ENCODE peak calls at places on chromosomes 16 and 17, in eight cellular contexts. M is mucosa of descending colon, A is kidney epithelial cell, R is fibroblast of mammary gland, Z is body of pancreas, U is BJ, P is H7, V is heart right ventricle. C is an unnamed sample.

GRCh38 chr16:65372171-65372570 is 250.3 kb upstream of the CDH11 start:
- DNase-seq in M (no peak), A (no peak), R (no peak), Z (no peak), U (no peak), P (no peak), V (no peak), C (no peak)

GRCh38 chr17:76725580-76726230 is 701 bp downstream of the JMJD6 start:
- DNase-seq in M (peak), A (no peak), R (no peak), Z (peak), U (no peak), P (no peak), V (peak), C (no peak)

GRCh38 chr17:57834146-57834741 is 15.6 kb downstream of the MRPS23 start:
- DNase-seq in M (no peak), A (peak), R (peak), Z (peak), U (no peak), P (peak), V (no peak), C (no peak)

GRCh38 chr16:89764711-89765201 is 43.4 kb downstream of the ZNF276 start:
- DNase-seq in M (peak), A (no peak), R (no peak), Z (peak), U (no peak), P (peak), V (peak), C (no peak)

GRCh38 chr17:17628388-17629008 is 37.0 kb upstream of the PEMT start:
- DNase-seq in M (peak), A (no peak), R (no peak), Z (no peak), U (no peak), P (peak), V (no peak), C (no peak)

GRCh38 chr17:49859991-49860953 is 12.4 kb upstream of the TAC4 start:
- DNase-seq in M (no peak), A (no peak), R (peak), Z (no peak), U (no peak), P (peak), V (no peak), C (no peak)

GRCh38 chr16:85375282-85375681 is 237.8 kb upstream of the GSE1 start:
- DNase-seq in M (no peak), A (no peak), R (no peak), Z (no peak), U (no peak), P (no peak), V (no peak), C (no peak)

GRCh38 chr17:15409721-15410247 is 57.6 kb downstream of the CDRT4 start:
- DNase-seq in M (no peak), A (peak), R (peak), Z (peak), U (peak), P (no peak), V (no peak), C (peak)

GRCh38 chr16:11087691-11088431 is 143.5 kb downstream of the CLEC16A start:
- DNase-seq in M (no peak), A (no peak), R (no peak), Z (no peak), U (no peak), P (peak), V (no peak), C (no peak)

GRCh38 chr17:65532491-65532890 is 29.0 kb downstream of the AXIN2 start:
- DNase-seq in M (no peak), A (no peak), R (no peak), Z (no peak), U (no peak), P (peak), V (no peak), C (no peak)

GRCh38 chr17:48878920-48879898 is 13.4 kb upstream of the ATP5MC1 start:
- DNase-seq in M (no peak), A (peak), R (peak), Z (peak), U (no peak), P (peak), V (peak), C (peak)

GRCh38 chr17:27565874-27566672 is 64.9 kb upstream of the LGALS9 start:
- DNase-seq in M (no peak), A (no peak), R (no peak), Z (no peak), U (no peak), P (no peak), V (no peak), C (no peak)

GRCh38 chr17:77376795-77377751 is 236.3 kb downstream of the SEC14L1 start:
- DNase-seq in M (no peak), A (no peak), R (no peak), Z (peak), U (no peak), P (no peak), V (no peak), C (no peak)

GRCh38 chr17:68248199-68248825 is 469 bp downstream of the AMZ2 start:
- DNase-seq in M (no peak), A (no peak), R (peak), Z (peak), U (no peak), P (no peak), V (no peak), C (no peak)

GRCh38 chr16:86025706-86026105 is 126.7 kb downstream of the IRF8 start:
- DNase-seq in M (no peak), A (no peak), R (no peak), Z (no peak), U (no peak), P (no peak), V (no peak), C (no peak)

GRCh38 chr16:20997147-20997546 is 96.6 kb downstream of the LYRM1 start:
- DNase-seq in M (no peak), A (no peak), R (no peak), Z (no peak), U (no peak), P (no peak), V (no peak), C (no peak)

GRCh38 chr16:47448830-47449575 is 11.9 kb downstream of the ITFG1 start:
- DNase-seq in M (no peak), A (no peak), R (no peak), Z (no peak), U (no peak), P (no peak), V (no peak), C (no peak)

GRCh38 chr17:72997559-72997958 is 94.9 kb downstream of the SLC39A11 start:
- DNase-seq in M (no peak), A (no peak), R (no peak), Z (no peak), U (no peak), P (no peak), V (no peak), C (no peak)

GRCh38 chr17:20094777-20095176 is 85.6 kb downstream of the SPECC1 start:
- DNase-seq in M (no peak), A (no peak), R (peak), Z (no peak), U (no peak), P (no peak), V (no peak), C (no peak)
- H3K4me3 ChIP-seq in M (no peak), A (no peak), R (no peak), Z (no peak), U (no peak), P (no peak), V (no peak), C (no peak)

GRCh38 chr17:81277421-81277820 is 17.7 kb downstream of the SLC38A10 start:
- DNase-seq in M (no peak), A (no peak), R (no peak), Z (no peak), U (no peak), P (no peak), V (peak), C (no peak)
- H3K4me3 ChIP-seq in M (no peak), A (no peak), R (no peak), Z (no peak), U (no peak), P (no peak), V (peak), C (no peak)

DNA sequence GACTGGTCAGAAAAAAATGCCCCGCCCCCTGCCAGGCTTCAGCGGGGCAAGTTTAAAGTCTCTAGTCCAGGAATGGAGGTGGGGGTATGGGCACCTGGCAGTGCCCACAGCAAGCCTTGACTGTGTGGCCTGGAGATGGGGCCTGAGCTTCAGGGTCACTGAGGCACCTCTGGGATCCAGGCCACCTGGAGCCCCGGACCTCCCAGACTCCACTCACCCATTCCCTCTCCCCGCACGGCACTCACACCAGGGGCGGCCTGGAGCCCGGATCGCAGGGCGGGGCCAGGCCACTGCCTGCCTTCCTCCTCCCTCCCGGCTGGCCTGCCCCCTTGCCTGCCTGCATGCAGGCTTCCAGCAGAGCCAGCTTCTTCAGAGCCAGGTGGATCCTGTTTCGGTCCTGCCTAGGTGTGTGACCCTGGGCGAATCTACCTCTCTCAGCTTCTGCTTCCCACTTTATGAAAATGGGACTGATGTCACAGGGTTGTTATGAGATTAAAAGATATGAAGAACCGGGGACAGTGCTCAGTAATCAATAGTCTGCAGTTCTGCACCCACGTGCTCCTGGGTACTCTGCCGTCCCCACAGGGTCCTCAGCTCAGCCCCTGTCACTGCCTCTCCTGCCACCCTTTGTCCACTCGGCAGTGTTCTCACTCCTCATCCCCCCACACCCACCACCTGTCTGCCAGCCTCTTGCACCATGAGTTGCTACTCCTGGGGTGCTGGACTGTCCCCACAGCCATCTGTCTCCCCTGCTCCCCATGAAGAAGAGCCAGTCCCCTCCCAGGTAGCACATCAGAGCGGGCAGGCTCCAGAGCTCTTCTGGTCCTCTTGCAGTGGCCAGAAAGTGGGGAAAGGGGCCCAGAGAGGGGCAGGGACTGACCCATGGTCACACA is 1.2 kb upstream of the TCAP start:
- DNase-seq in M (peak), A (no peak), R (no peak), Z (no peak), U (no peak), P (peak), V (no peak), C (no peak)
- H3K4me3 ChIP-seq in M (no peak), A (no peak), R (no peak), Z (no peak), U (no peak), P (peak), V (peak), C (no peak)

GRCh38 chr16:29804020-29804419 is 2.3 kb upstream of the MAZ start:
- DNase-seq in M (no peak), A (no peak), R (no peak), Z (no peak), U (no peak), P (peak), V (no peak), C (no peak)
- H3K4me3 ChIP-seq in M (no peak), A (no peak), R (no peak), Z (no peak), U (no peak), P (no peak), V (peak), C (no peak)

DNA sequence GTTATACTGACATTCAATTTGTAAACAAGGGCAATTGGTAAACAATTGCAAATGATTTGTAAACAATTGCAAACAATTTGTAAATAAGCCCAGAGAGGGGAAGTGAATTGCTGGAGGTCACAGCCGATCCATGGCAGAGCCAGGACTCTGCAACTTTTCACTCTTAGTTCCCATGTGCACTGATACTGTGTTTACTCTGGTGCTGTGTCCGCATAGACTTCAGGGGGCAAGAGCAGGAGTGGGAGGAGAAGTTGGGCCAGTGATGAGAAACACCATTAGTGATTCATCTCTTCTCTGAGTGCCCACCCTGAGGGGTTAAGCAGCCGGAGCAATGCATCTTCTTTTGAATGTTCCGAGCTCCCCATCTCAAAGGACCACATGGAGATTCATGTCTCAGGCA is 14.0 kb downstream of the SCNN1G start:
- DNase-seq in M (no peak), A (no peak), R (no peak), Z (no peak), U (no peak), P (no peak), V (no peak), C (no peak)
- H3K4me3 ChIP-seq in M (no peak), A (no peak), R (no peak), Z (no peak), U (no peak), P (no peak), V (no peak), C (no peak)

DNA sequence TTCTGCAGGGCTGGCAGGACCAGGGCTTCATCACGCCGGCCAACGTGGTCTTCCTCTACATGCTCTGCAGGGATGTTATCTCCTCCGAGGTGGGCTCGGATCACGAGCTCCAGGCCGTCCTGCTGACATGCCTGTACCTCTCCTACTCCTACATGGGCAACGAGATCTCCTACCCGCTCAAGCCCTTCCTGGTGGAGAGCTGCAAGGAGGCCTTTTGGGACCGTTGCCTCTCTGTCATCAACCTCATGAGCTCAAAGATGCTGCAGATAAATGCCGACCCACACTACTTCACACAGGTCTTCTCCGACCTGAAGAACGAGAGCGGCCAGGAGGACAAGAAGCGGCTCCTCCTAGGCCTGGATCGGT is 1.4 kb downstream of the CDK5R1 start:
- DNase-seq in M (no peak), A (no peak), R (no peak), Z (no peak), U (no peak), P (no peak), V (no peak), C (no peak)
- H3K4me3 ChIP-seq in M (no peak), A (no peak), R (no peak), Z (no peak), U (no peak), P (peak), V (no peak), C (peak)

GRCh38 chr17:7380855-7381683 is at the start of gene TNK1:
- DNase-seq in M (peak), A (no peak), R (no peak), Z (peak), U (no peak), P (peak), V (peak), C (no peak)
- H3K4me3 ChIP-seq in M (peak), A (peak), R (no peak), Z (peak), U (peak), P (peak), V (peak), C (peak)

GRCh38 chr17:44314524-44314868 is 6.1 kb downstream of the RUNDC3A start:
- DNase-seq in M (no peak), A (no peak), R (no peak), Z (no peak), U (no peak), P (peak), V (no peak), C (no peak)
- H3K4me3 ChIP-seq in M (no peak), A (no peak), R (no peak), Z (no peak), U (no peak), P (peak), V (no peak), C (no peak)

C was measured in astrocyte of the cerebellum.